ENCODE peak calls at places on chromosomes 7 and 10, in seven cellular contexts. S is HepG2, I is mucosa of descending colon, M is choroid plexus epithelial cell, Y is tibial artery, G is esophagus squamous epithelium, L is A549. R is an unnamed sample.

GRCh38 chr10:27446091-27446918 is 57.8 kb upstream of the RAB18 start:
- DNase-seq in L (peak; percentile 13), Y (no peak), G (no peak), S (peak; percentile 3), I (no peak), M (peak; percentile 60), R (peak; percentile 9)

GRCh38 chr7:3787717-3788311 is 486.8 kb downstream of the SDK1 start:
- DNase-seq in M (no peak), L (no peak), I (no peak), S (no peak), Y (peak; percentile 24), G (no peak), R (no peak)

GRCh38 chr7:135645296-135645904 is 16.9 kb upstream of the STMP1 start:
- DNase-seq in I (no peak), Y (no peak), M (peak; percentile 81), S (peak; percentile 31), G (no peak), L (peak; percentile 32), R (no peak)

GRCh38 chr10:78588194-78588811 is 480.5 kb upstream of the ZMIZ1 start:
- DNase-seq in M (peak; percentile 7), L (no peak), Y (no peak), I (no peak), G (no peak), S (peak; percentile 15), R (no peak)

GRCh38 chr7:129433823-129434171 is 435 bp upstream of the STRIP2 start:
- DNase-seq in L (peak; percentile 74), M (no peak), G (no peak), S (peak; percentile 65), I (peak; percentile 65), Y (no peak), R (no peak)

GRCh38 chr10:77165445-77166316 is 471.9 kb downstream of the KCNMA1 start:
- DNase-seq in S (peak; percentile 40), L (peak; percentile 40), M (peak; percentile 75), Y (no peak), G (no peak), I (no peak), R (peak; percentile 20)

GRCh38 chr7:91293136-91293535 is 28.9 kb downstream of the FZD1 start:
- DNase-seq in I (no peak), Y (no peak), S (no peak), G (no peak), M (no peak), L (no peak), R (no peak)

GRCh38 chr7:33099154-33099940 is 9.9 kb downstream of the RP9 start:
- DNase-seq in G (no peak), I (no peak), M (no peak), Y (no peak), S (no peak), L (no peak), R (no peak)

GRCh38 chr7:112905950-112906349 is 115.8 kb upstream of the TMEM168 start:
- DNase-seq in L (no peak), I (no peak), S (no peak), Y (no peak), G (no peak), M (no peak), R (no peak)

GRCh38 chr7:42014625-42015412 is 222.2 kb downstream of the GLI3 start:
- DNase-seq in M (peak; percentile 75), Y (no peak), L (peak; percentile 21), I (no peak), S (peak; percentile 29), G (no peak), R (peak; percentile 34)

GRCh38 chr10:110993024-110993693 is 73.8 kb downstream of the SHOC2 start:
- DNase-seq in I (no peak), L (no peak), G (no peak), Y (no peak), S (no peak), M (peak; percentile 90), R (peak; percentile 31)

GRCh38 chr10:71770255-71770654 is 3.1 kb downstream of the VSIR start:
- DNase-seq in S (no peak), G (no peak), Y (no peak), L (no peak), M (peak; percentile 68), I (peak; percentile 51), R (no peak)

GRCh38 chr7:28957064-28957821 is 887 bp downstream of the TRIL start:
- DNase-seq in L (no peak), S (no peak), G (no peak), I (peak; percentile 63), Y (no peak), M (peak; percentile 9), R (peak; percentile 43)

GRCh38 chr10:69377936-69378335 is 38.8 kb downstream of the TACR2 start:
- DNase-seq in L (no peak), S (no peak), I (no peak), Y (no peak), M (no peak), G (no peak), R (no peak)

GRCh38 chr7:18978108-18978495 is 139.3 kb downstream of the TWIST1 start:
- DNase-seq in L (no peak), Y (no peak), S (no peak), M (peak; percentile 88), I (no peak), G (no peak), R (no peak)

GRCh38 chr7:15291707-15292106 is 270.1 kb downstream of the AGMO start:
- DNase-seq in L (no peak), S (no peak), I (no peak), Y (no peak), M (no peak), G (no peak), R (no peak)

GRCh38 chr7:83072576-83073517 is 89.8 kb downstream of the PCLO start:
- DNase-seq in S (no peak), G (no peak), Y (no peak), L (no peak), M (no peak), I (no peak), R (no peak)

GRCh38 chr7:99386584-99387238 is 12.2 kb downstream of the ARPC1B start:
- DNase-seq in M (peak; percentile 63), G (no peak), Y (no peak), I (no peak), S (peak; percentile 67), L (no peak), R (no peak)

GRCh38 chr7:141356096-141356495 is 195.1 kb upstream of the AGK start:
- DNase-seq in L (no peak), G (no peak), S (no peak), Y (no peak), M (peak; percentile 16), I (no peak), R (no peak)

GRCh38 chr10:69731184-69731583 is 70.5 kb upstream of the COL13A1 start:
- DNase-seq in Y (no peak), I (no peak), M (peak; percentile 60), L (no peak), S (no peak), G (no peak), R (no peak)

GRCh38 chr7:136877509-136877908 is 9.1 kb downstream of the CHRM2 start:
- DNase-seq in Y (no peak), M (no peak), S (no peak), G (no peak), L (no peak), I (no peak), R (no peak)

GRCh38 chr7:111410899-111411298 is 151.4 kb downstream of the IMMP2L start:
- DNase-seq in I (no peak), L (no peak), S (no peak), Y (no peak), M (no peak), G (no peak), R (no peak)
- TF ChIP-seq CTCF in I (no peak), L (no peak), S (no peak), Y (no peak), M (no peak), G (no peak), R (no peak)

GRCh38 chr7:78434281-78434680 is 635.7 kb downstream of the PHTF2 start:
- DNase-seq in L (no peak), I (no peak), M (no peak), Y (no peak), G (no peak), S (no peak), R (no peak)
- TF ChIP-seq CTCF in L (no peak), I (no peak), M (peak; percentile 23), Y (no peak), G (no peak), S (peak; percentile 10), R (no peak)

GRCh38 chr7:38541440-38541839 is 89.7 kb downstream of the AMPH start:
- DNase-seq in S (no peak), G (no peak), M (no peak), I (no peak), L (no peak), Y (no peak), R (no peak)

GRCh38 chr7:38546763-38547162 is 84.4 kb downstream of the AMPH start:
- DNase-seq in S (no peak), I (no peak), L (no peak), G (no peak), M (no peak), Y (no peak), R (no peak)

GRCh38 chr7:38542156-38542555 is 89.0 kb downstream of the AMPH start:
- DNase-seq in G (no peak), L (no peak), Y (no peak), S (no peak), M (no peak), I (no peak), R (no peak)

GRCh38 chr7:38548605-38549004 is 82.6 kb downstream of the AMPH start:
- DNase-seq in I (no peak), S (no peak), Y (no peak), G (no peak), L (no peak), M (no peak), R (no peak)

GRCh38 chr7:38545977-38546376 is 85.2 kb downstream of the AMPH start:
- DNase-seq in L (no peak), G (no peak), M (no peak), Y (no peak), I (no peak), S (no peak), R (no peak)
- TF ChIP-seq CTCF in L (no peak), G (no peak), M (no peak), Y (no peak), I (no peak), S (no peak), R (no peak)

GRCh38 chr7:4849390-4849789 is 12.4 kb downstream of the PAPOLB start:
- DNase-seq in S (peak; percentile 48), G (no peak), M (peak; percentile 62), Y (no peak), I (no peak), L (peak; percentile 21), R (peak; percentile 58)
- TF ChIP-seq CTCF in S (peak; percentile 76), G (no peak), M (peak; percentile 56), Y (no peak), I (no peak), L (peak; percentile 29), R (peak; percentile 38)

GRCh38 chr7:153193144-153193595 is 433.6 kb downstream of the ACTR3B start:
- DNase-seq in L (peak; percentile 37), Y (no peak), I (no peak), M (no peak), G (no peak), S (peak; percentile 12), R (peak; percentile 24)
- TF ChIP-seq CTCF in L (peak; percentile 30), Y (no peak), I (no peak), M (peak; percentile 16), G (no peak), S (peak; percentile 91), R (peak; percentile 64)